ENCODE peak calls at places on chromosome 15, in five cellular contexts. J is activated CD4-positive, alpha-beta T cell treated with anti-CD3 and anti-CD28 coated beads for 48 hours; G is activated CD8-positive, alpha-beta memory T cell treated with anti-CD3 and anti-CD28 coated beads for 4 hours; E is mucosa of descending colon; S is NCI-H1105 treated with DMSO at 0.1 percent for 48 hours. W is an unnamed sample.

GRCh38 chr15:39823634-39824033 is 41.0 kb upstream of the FSIP1 start:
- DNase-seq in G (no peak), E (no peak), S (no peak), J (no peak), W (no peak)

GRCh38 chr15:73518180-73518862 is 75.4 kb downstream of the REC114 start:
- DNase-seq in G (no peak), E (no peak), S (peak; percentile 55), J (no peak), W (no peak)

GRCh38 chr15:90497912-90498311 is 31.8 kb upstream of the CRTC3 start:
- DNase-seq in G (no peak), S (peak; percentile 27), J (no peak), E (peak; percentile 59), W (peak; percentile 54)

GRCh38 chr15:38075466-38075865 is 141.0 kb downstream of the TMCO5A start:
- DNase-seq in E (no peak), G (no peak), J (no peak), S (no peak), W (no peak)

GRCh38 chr15:57662802-57663201 is 43.7 kb upstream of the POLR2M start:
- DNase-seq in E (peak; percentile 38), S (no peak), G (no peak), J (no peak), W (no peak)

GRCh38 chr15:77633134-77633912 is 611 bp upstream of the LINGO1 start:
- DNase-seq in J (peak; percentile 80), S (peak; percentile 56), G (peak; percentile 14), E (peak; percentile 92), W (peak; percentile 91)

GRCh38 chr15:21261965-21262850 is 178.1 kb downstream of the POTEB3 start:
- DNase-seq in J (no peak), S (no peak), E (no peak), G (no peak), W (no peak)

GRCh38 chr15:83365370-83365938 is 81.0 kb upstream of the BNC1 start:
- DNase-seq in J (peak; percentile 37), G (no peak), S (no peak), E (no peak), W (no peak)

GRCh38 chr15:41961014-41961518 is 11.3 kb downstream of the EHD4 start:
- DNase-seq in G (no peak), S (no peak), E (no peak), J (no peak), W (no peak)

GRCh38 chr15:76787273-76787672 is 117.9 kb downstream of the SCAPER start:
- DNase-seq in E (no peak), J (no peak), G (no peak), S (no peak), W (no peak)

GRCh38 chr15:60005352-60006202 is 1.5 kb downstream of the FOXB1 start:
- DNase-seq in E (no peak), G (no peak), J (peak; percentile 34), S (peak; percentile 67), W (no peak)

GRCh38 chr15:71592186-71592585 is 218.2 kb upstream of the NR2E3 start:
- DNase-seq in S (no peak), G (no peak), E (no peak), J (no peak), W (no peak)

GRCh38 chr15:76431936-76432335 is 95.4 kb downstream of the ISL2 start:
- DNase-seq in E (no peak), S (no peak), J (no peak), G (no peak), W (no peak)

GRCh38 chr15:69718445-69718844 is 265.8 kb downstream of the RPLP1 start:
- DNase-seq in E (no peak), J (no peak), S (no peak), G (no peak), W (no peak)

GRCh38 chr15:65192016-65192415 is 6.9 kb upstream of the CLPX start:
- DNase-seq in G (no peak), J (peak; percentile 9), E (no peak), S (no peak), W (no peak)

GRCh38 chr15:89367485-89368451 is 33.1 kb upstream of the POLG start:
- DNase-seq in G (no peak), S (peak; percentile 69), J (peak; percentile 39), E (no peak), W (no peak)

GRCh38 chr15:88021601-88022000 is 234.9 kb downstream of the NTRK3 start:
- DNase-seq in G (no peak), E (no peak), J (no peak), S (no peak), W (no peak)

GRCh38 chr15:48748535-48748934 is 62.3 kb downstream of the CEP152 start:
- DNase-seq in G (no peak), E (no peak), S (no peak), J (no peak), W (no peak)

GRCh38 chr15:25795061-25795460 is 68.1 kb downstream of the ATP10A start:
- DNase-seq in S (no peak), G (no peak), E (no peak), J (no peak), W (no peak)

GRCh38 chr15:25242957-25243799 is 195.6 kb downstream of the UBE3A start:
- DNase-seq in G (no peak), S (no peak), E (no peak), J (no peak), W (no peak)

GRCh38 chr15:40282144-40282869 is 557 bp downstream of the ANKRD63 start:
- DNase-seq in E (peak; percentile 51), S (peak; percentile 13), J (peak; percentile 56), G (no peak), W (peak; percentile 53)

GRCh38 chr15:57259511-57260143 is 116.7 kb upstream of the CGNL1 start:
- DNase-seq in S (peak; percentile 100), E (peak; percentile 59), J (no peak), G (no peak), W (no peak)

GRCh38 chr15:70795311-70795665 is 31.9 kb upstream of the UACA start:
- DNase-seq in S (no peak), J (no peak), E (no peak), G (no peak), W (no peak)

GRCh38 chr15:66706225-66706732 is 4.2 kb downstream of the SMAD6 start:
- DNase-seq in E (no peak), G (no peak), S (no peak), J (no peak), W (peak; percentile 63)

GRCh38 chr15:62582580-62582979 is 417.5 kb upstream of the C2CD4B start:
- DNase-seq in E (no peak), J (no peak), S (no peak), G (no peak), W (no peak)

GRCh38 chr15:70203981-70204560 is 106.4 kb upstream of the TLE3 start:
- DNase-seq in E (no peak), S (no peak), J (no peak), G (no peak), W (peak; percentile 18)

GRCh38 chr15:69422336-69422895 is 8.3 kb downstream of the KIF23 start:
- DNase-seq in S (no peak), J (no peak), E (no peak), G (no peak), W (no peak)

GRCh38 chr15:38247336-38247735 is 5.3 kb upstream of the SPRED1 start:
- DNase-seq in S (no peak), E (no peak), G (no peak), J (no peak), W (no peak)

GRCh38 chr15:74826911-74827310 is 484 bp downstream of the CPLX3 start:
- DNase-seq in J (no peak), E (no peak), G (no peak), S (no peak), W (no peak)

GRCh38 chr15:22808761-22809280 is 22.4 kb downstream of the NIPA1 start:
- DNase-seq in S (no peak), G (no peak), E (no peak), J (no peak), W (no peak)

GRCh38 chr15:28178290-28178689 is 79.2 kb upstream of the OCA2 start:
- DNase-seq in G (no peak), E (no peak), S (no peak), J (no peak), W (no peak)

GRCh38 chr15:36585774-36586173 is 6.3 kb downstream of the CDIN1 start:
- DNase-seq in S (no peak), E (no peak), G (no peak), J (no peak), W (no peak)